ENCODE peak calls at places on chromosome 5, in five cellular contexts. L is aorta, N is prostate gland, K is uterus, G is stomach. Z is an unnamed sample.
A peak's percentile ranks its signal among the peaks of the same experiment; 100 is the strongest.

GRCh38 chr5:135996611-135997010 is 32.2 kb upstream of the TGFBI start:
- DNase-seq in K (no peak), G (no peak), N (no peak), L (no peak), Z (no peak)

GRCh38 chr5:120436996-120437395 is 27.1 kb upstream of the PRR16 start:
- DNase-seq in G (no peak), L (no peak), K (no peak), N (no peak), Z (no peak)

GRCh38 chr5:3153906-3154305 is 402.4 kb upstream of the IRX2 start:
- DNase-seq in K (no peak), G (no peak), L (no peak), N (no peak), Z (no peak)

GRCh38 chr5:57745029-57745428 is 262.4 kb upstream of the ACTBL2 start:
- DNase-seq in K (no peak), G (no peak), N (no peak), L (no peak), Z (no peak)

GRCh38 chr5:136192015-136192525 is 892 bp downstream of the SMIM32 start:
- DNase-seq in L (no peak), G (no peak), K (no peak), N (no peak), Z (no peak)

GRCh38 chr5:135466178-135467050 is 14.3 kb upstream of the TIFAB start:
- DNase-seq in N (peak; percentile 58), G (peak; percentile 80), K (peak; percentile 71), L (peak; percentile 94), Z (peak; percentile 81)

GRCh38 chr5:137310051-137310730 is 188.9 kb downstream of the SPOCK1 start:
- DNase-seq in L (no peak), N (no peak), K (no peak), G (no peak), Z (no peak)

GRCh38 chr5:4479381-4479780 is 660.7 kb upstream of the ADAMTS16 start:
- DNase-seq in N (no peak), K (no peak), G (no peak), L (no peak), Z (no peak)

GRCh38 chr5:130337179-130337888 is 433.1 kb downstream of the CHSY3 start:
- DNase-seq in L (no peak), N (no peak), K (no peak), G (no peak), Z (no peak)

GRCh38 chr5:12330993-12331588 is 426.8 kb upstream of the CTNND2 start:
- DNase-seq in L (no peak), K (no peak), G (no peak), N (no peak), Z (no peak)

GRCh38 chr5:39426136-39426535 is 1.4 kb upstream of the DAB2 start:
- DNase-seq in K (no peak), N (no peak), L (no peak), G (no peak), Z (no peak)

GRCh38 chr5:34563951-34564705 is 92.0 kb upstream of the RAI14 start:
- DNase-seq in G (peak; percentile 49), N (no peak), K (peak; percentile 37), L (peak; percentile 79), Z (no peak)

GRCh38 chr5:134568761-134569725 is 43.6 kb downstream of the JADE2 start:
- DNase-seq in L (peak; percentile 93), K (peak; percentile 63), G (peak; percentile 91), N (peak; percentile 52), Z (peak; percentile 79)

GRCh38 chr5:137761020-137761516 is 6.9 kb upstream of the HNRNPA0 start:
- DNase-seq in K (no peak), N (no peak), L (no peak), G (no peak), Z (no peak)

GRCh38 chr5:14364576-14365472 is 216.8 kb upstream of the OTULINL start:
- DNase-seq in K (no peak), L (no peak), G (peak; percentile 54), N (no peak), Z (no peak)

GRCh38 chr5:95027151-95027721 is 257.7 kb downstream of the MCTP1 start:
- DNase-seq in G (no peak), K (no peak), N (no peak), L (no peak), Z (no peak)

GRCh38 chr5:168273056-168273980 is 18.1 kb upstream of the WWC1 start:
- DNase-seq in N (no peak), K (no peak), L (no peak), G (no peak), Z (no peak)

GRCh38 chr5:143080982-143081381 is 310.8 kb downstream of the ARHGAP26 start:
- DNase-seq in L (no peak), G (no peak), N (no peak), K (no peak), Z (no peak)

GRCh38 chr5:64384761-64385160 is 121.1 kb upstream of the RGS7BP start:
- DNase-seq in L (no peak), G (no peak), N (no peak), K (no peak), Z (no peak)

GRCh38 chr5:7445066-7445465 is 49.1 kb downstream of the ADCY2 start:
- DNase-seq in L (no peak), K (no peak), G (no peak), N (no peak), Z (no peak)
- H3K36me3 ChIP-seq in L (no peaks in the 10 kb centered on the region), K (no peaks in the 10 kb centered on the region), G (no peaks in the 10 kb centered on the region), N (no peaks in the 10 kb centered on the region), Z (no peaks in the 10 kb centered on the region)

GRCh38 chr5:180284161-180284560 is 7.7 kb downstream of the MAPK9 start:
- DNase-seq in K (no peak), N (no peak), L (no peak), G (no peak), Z (no peak)
- H3K36me3 ChIP-seq in K (no peaks in the 10 kb centered on the region), N (no peaks in the 10 kb centered on the region), L (peaks cover 3% of the 10 kb centered on the region), G (peaks cover 18% of the 10 kb centered on the region), Z (peaks cover 38% of the 10 kb centered on the region)

DNA sequence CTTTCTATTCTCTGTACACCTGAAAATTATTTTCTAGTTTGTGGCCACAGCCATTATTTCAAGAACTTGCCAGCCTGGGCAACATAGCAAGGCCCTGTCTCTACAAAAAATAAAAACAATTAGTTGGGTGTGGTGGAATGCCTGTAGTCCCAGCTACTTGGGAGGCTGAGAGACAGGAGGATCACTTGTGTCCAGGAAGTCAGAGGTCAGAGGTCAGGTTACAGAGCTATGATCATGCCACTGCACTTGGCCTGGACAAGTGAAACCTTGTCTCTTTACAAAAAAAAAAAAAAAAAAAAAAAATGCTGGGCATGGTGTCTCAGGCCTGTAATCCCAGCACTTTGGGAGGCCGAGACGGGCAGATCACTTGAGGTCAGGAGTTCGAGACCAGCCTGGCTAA is 58.3 kb downstream of the HMGCR start:
- DNase-seq in N (no peak), G (no peak), K (no peak), L (no peak), Z (no peak)
- H3K36me3 ChIP-seq in N (no peaks in the 10 kb centered on the region), G (no peaks in the 10 kb centered on the region), K (no peaks in the 10 kb centered on the region), L (no peaks in the 10 kb centered on the region), Z (peaks cover 32% of the 10 kb centered on the region)

DNA sequence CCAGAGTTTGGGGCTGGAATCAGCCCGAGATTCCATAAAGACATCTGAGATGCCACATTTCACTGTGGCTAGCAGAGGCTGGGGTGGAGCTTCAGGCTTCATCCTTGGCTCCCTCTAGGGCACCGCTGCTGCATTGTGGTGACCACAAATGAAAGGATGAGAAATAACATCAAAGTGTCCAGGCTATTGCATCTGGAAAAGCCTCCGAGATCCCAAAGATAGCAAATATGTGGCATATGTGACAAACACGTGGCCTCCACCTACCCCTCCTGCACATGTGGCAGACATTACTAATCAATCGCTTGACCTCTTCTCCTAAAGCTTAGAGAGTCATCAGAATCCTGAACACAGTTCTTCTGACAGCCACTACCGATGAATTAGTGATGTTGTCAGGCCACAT is 4.5 kb downstream of the SPARC start:
- DNase-seq in L (no peak), N (no peak), G (no peak), K (no peak), Z (no peak)
- H3K36me3 ChIP-seq in L (peaks cover 2% of the 10 kb centered on the region), N (no peaks in the 10 kb centered on the region), G (no peaks in the 10 kb centered on the region), K (no peaks in the 10 kb centered on the region), Z (no peaks in the 10 kb centered on the region)

GRCh38 chr5:154198611-154199230 is 8.2 kb downstream of the GALNT10 start:
- DNase-seq in L (no peak), G (no peak), K (no peak), N (no peak), Z (no peak)
- H3K36me3 ChIP-seq in L (no peaks in the 10 kb centered on the region), G (no peaks in the 10 kb centered on the region), K (no peaks in the 10 kb centered on the region), N (no peaks in the 10 kb centered on the region), Z (no peaks in the 10 kb centered on the region)

DNA sequence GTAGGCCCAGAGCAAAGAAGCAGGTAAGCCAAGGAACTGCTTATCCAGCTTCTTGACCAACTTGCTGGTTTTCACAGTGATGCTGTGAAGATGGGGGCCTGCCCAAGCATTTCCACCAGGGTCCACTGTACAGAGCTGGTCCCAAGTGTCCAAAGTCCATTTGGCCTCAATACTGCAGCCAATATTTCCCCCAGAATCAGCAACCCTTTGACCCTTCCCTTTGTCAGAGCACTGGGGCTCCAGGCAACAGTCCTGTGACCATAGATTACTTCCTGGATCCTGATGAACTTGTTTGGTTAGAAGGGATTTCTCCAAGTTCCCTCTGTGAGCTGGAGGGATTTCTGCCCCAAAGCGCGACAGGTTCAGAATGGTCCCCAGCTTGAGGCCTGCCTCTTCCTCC is 26.3 kb downstream of the FAXDC2 start:
- DNase-seq in G (no peak), L (no peak), K (no peak), N (no peak), Z (no peak)
- H3K36me3 ChIP-seq in G (peaks cover 24% of the 10 kb centered on the region), L (peaks cover 6% of the 10 kb centered on the region), K (no peaks in the 10 kb centered on the region), N (no peaks in the 10 kb centered on the region), Z (peaks cover 73% of the 10 kb centered on the region)